ENCODE peak calls at places on chromosomes 4 and X, in six cellular contexts. One of them, this sample, is unnamed.

GRCh38 chrX:51336584-51336983 is 4.0 kb downstream of the NUDT10 start:
- DNase-seq in A549: peak; percentile 22
- DNase-seq in suprapubic skin: no peak
- DNase-seq in upper lobe of left lung: no peak
- DNase-seq in transverse colon: no peak
- DNase-seq in ovary: peak; percentile 22
- DNase-seq in this sample: peak; percentile 5

GRCh38 chrX:129646721-129647587 is 7.8 kb downstream of the APLN start:
- DNase-seq in transverse colon: no peak
- DNase-seq in suprapubic skin: no peak
- DNase-seq in ovary: no peak
- DNase-seq in upper lobe of left lung: no peak
- DNase-seq in A549: no peak
- DNase-seq in this sample: no peak

GRCh38 chr4:165131247-165131832 is 18.7 kb upstream of the TMEM192 start:
- DNase-seq in suprapubic skin: no peak
- DNase-seq in upper lobe of left lung: no peak
- DNase-seq in transverse colon: peak; percentile 67
- DNase-seq in ovary: peak; percentile 67
- DNase-seq in A549: peak; percentile 39
- DNase-seq in this sample: peak; percentile 84

GRCh38 chr4:90317785-90318184 is 190.6 kb downstream of the CCSER1 start:
- DNase-seq in suprapubic skin: no peak
- DNase-seq in upper lobe of left lung: no peak
- DNase-seq in transverse colon: no peak
- DNase-seq in ovary: no peak
- DNase-seq in A549: no peak
- DNase-seq in this sample: no peak

GRCh38 chr4:40713798-40714197 is 36.0 kb upstream of the NSUN7 start:
- DNase-seq in ovary: no peak
- DNase-seq in suprapubic skin: no peak
- DNase-seq in A549: no peak
- DNase-seq in upper lobe of left lung: no peak
- DNase-seq in transverse colon: no peak
- DNase-seq in this sample: no peak

GRCh38 chrX:149497626-149498025 is 7.5 kb downstream of the IDS start:
- DNase-seq in A549: no peak
- DNase-seq in upper lobe of left lung: no peak
- DNase-seq in ovary: no peak
- DNase-seq in transverse colon: no peak
- DNase-seq in suprapubic skin: no peak
- DNase-seq in this sample: no peak

GRCh38 chr4:164402554-164402953 is 351.4 kb upstream of the SMIM31 start:
- DNase-seq in A549: no peak
- DNase-seq in ovary: no peak
- DNase-seq in transverse colon: no peak
- DNase-seq in upper lobe of left lung: no peak
- DNase-seq in suprapubic skin: no peak
- DNase-seq in this sample: no peak

GRCh38 chr4:42646013-42646784 is 10.7 kb downstream of the ATP8A1 start:
- DNase-seq in A549: no peak
- DNase-seq in ovary: no peak
- DNase-seq in upper lobe of left lung: no peak
- DNase-seq in transverse colon: no peak
- DNase-seq in suprapubic skin: no peak
- DNase-seq in this sample: no peak

GRCh38 chr4:86670739-86671138 is 76.6 kb downstream of the PTPN13 start:
- DNase-seq in upper lobe of left lung: no peak
- DNase-seq in A549: no peak
- DNase-seq in suprapubic skin: no peak
- DNase-seq in ovary: no peak
- DNase-seq in transverse colon: no peak
- DNase-seq in this sample: no peak

GRCh38 chrX:87941841-87942240 is 424.2 kb downstream of the KLHL4 start:
- DNase-seq in ovary: no peak
- DNase-seq in suprapubic skin: no peak
- DNase-seq in transverse colon: no peak
- DNase-seq in upper lobe of left lung: no peak
- DNase-seq in A549: no peak
- DNase-seq in this sample: no peak

DNA sequence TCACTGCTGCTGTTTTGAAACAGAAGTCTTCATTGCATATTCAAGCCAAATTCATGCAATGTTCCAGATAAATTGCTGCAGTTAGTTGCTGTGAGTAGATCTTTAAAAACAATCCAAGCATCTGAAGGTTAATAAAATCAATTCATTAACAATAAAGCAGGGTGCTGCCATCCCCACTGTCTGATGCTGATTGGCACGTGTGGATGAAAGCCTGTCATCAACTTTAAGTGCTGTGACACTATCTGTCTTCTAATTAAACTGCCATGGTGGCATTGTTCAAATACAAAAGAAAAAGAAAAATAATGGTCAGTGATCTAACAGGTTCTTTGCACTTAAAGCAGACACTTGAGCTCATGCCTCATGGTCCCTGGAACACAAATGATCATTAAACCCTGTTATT is 63.0 kb upstream of the MND1 start:
- DNase-seq in upper lobe of left lung: no peak
- DNase-seq in ovary: no peak
- DNase-seq in A549: no peak
- DNase-seq in suprapubic skin: no peak
- DNase-seq in transverse colon: no peak
- DNase-seq in this sample: no peak
- TF ChIP-seq EP300 in upper lobe of left lung: no peak
- TF ChIP-seq EP300 in ovary: no peak
- TF ChIP-seq EP300 in A549: no peak
- TF ChIP-seq EP300 in suprapubic skin: no peak
- TF ChIP-seq EP300 in transverse colon: no peak
- TF ChIP-seq EP300 in this sample: no peak

GRCh38 chrX:119690921-119691716 is 1.8 kb downstream of the SEPTIN6 start:
- DNase-seq in transverse colon: peak; percentile 11
- DNase-seq in ovary: no peak
- DNase-seq in upper lobe of left lung: no peak
- DNase-seq in suprapubic skin: no peak
- DNase-seq in A549: no peak
- DNase-seq in this sample: no peak

GRCh38 chrX:119693996-119694451 is 1.1 kb upstream of the SEPTIN6 start:
- DNase-seq in suprapubic skin: no peak
- DNase-seq in upper lobe of left lung: peak; percentile 42
- DNase-seq in transverse colon: peak; percentile 11
- DNase-seq in A549: no peak
- DNase-seq in ovary: no peak
- DNase-seq in this sample: no peak

GRCh38 chrX:119692241-119693031 is 532 bp downstream of the SEPTIN6 start:
- DNase-seq in A549: peak; percentile 47
- DNase-seq in ovary: no peak
- DNase-seq in suprapubic skin: no peak
- DNase-seq in upper lobe of left lung: peak; percentile 90
- DNase-seq in transverse colon: peak; percentile 47
- DNase-seq in this sample: no peak

GRCh38 chrX:119694601-119695534 is 1.9 kb upstream of the SEPTIN6 start:
- DNase-seq in ovary: no peak
- DNase-seq in upper lobe of left lung: no peak
- DNase-seq in suprapubic skin: no peak
- DNase-seq in A549: no peak
- DNase-seq in transverse colon: no peak
- DNase-seq in this sample: no peak

GRCh38 chrX:119693032-119693995 is at the start of gene SEPTIN6:
- DNase-seq in upper lobe of left lung: peak; percentile 91
- DNase-seq in transverse colon: peak; percentile 82
- DNase-seq in ovary: peak; percentile 61
- DNase-seq in suprapubic skin: peak; percentile 81
- DNase-seq in A549: peak; percentile 49
- DNase-seq in this sample: peak; percentile 26
- TF ChIP-seq POLR2A in upper lobe of left lung: peak; percentile 74
- TF ChIP-seq POLR2A in transverse colon: peak; percentile 78
- TF ChIP-seq POLR2A in ovary: no peak
- TF ChIP-seq POLR2A in suprapubic skin: no peak
- TF ChIP-seq POLR2A in A549: peak; percentile 35
- TF ChIP-seq POLR2A in this sample: no peak

GRCh38 chrX:22040184-22040583 is 8.1 kb downstream of the PHEX start:
- DNase-seq in transverse colon: no peak
- DNase-seq in A549: no peak
- DNase-seq in suprapubic skin: no peak
- DNase-seq in upper lobe of left lung: no peak
- DNase-seq in ovary: no peak
- DNase-seq in this sample: no peak

GRCh38 chrX:22041931-22042530 is 9.9 kb downstream of the PHEX start:
- DNase-seq in ovary: no peak
- DNase-seq in upper lobe of left lung: no peak
- DNase-seq in A549: no peak
- DNase-seq in suprapubic skin: no peak
- DNase-seq in transverse colon: no peak
- DNase-seq in this sample: no peak

GRCh38 chrX:22037225-22037624 is 5.1 kb downstream of the PHEX start:
- DNase-seq in A549: no peak
- DNase-seq in suprapubic skin: no peak
- DNase-seq in upper lobe of left lung: no peak
- DNase-seq in transverse colon: no peak
- DNase-seq in ovary: no peak
- DNase-seq in this sample: no peak

GRCh38 chrX:22037911-22038537 is 5.9 kb downstream of the PHEX start:
- DNase-seq in ovary: no peak
- DNase-seq in A549: no peak
- DNase-seq in suprapubic skin: no peak
- DNase-seq in transverse colon: no peak
- DNase-seq in upper lobe of left lung: no peak
- DNase-seq in this sample: no peak

DNA sequence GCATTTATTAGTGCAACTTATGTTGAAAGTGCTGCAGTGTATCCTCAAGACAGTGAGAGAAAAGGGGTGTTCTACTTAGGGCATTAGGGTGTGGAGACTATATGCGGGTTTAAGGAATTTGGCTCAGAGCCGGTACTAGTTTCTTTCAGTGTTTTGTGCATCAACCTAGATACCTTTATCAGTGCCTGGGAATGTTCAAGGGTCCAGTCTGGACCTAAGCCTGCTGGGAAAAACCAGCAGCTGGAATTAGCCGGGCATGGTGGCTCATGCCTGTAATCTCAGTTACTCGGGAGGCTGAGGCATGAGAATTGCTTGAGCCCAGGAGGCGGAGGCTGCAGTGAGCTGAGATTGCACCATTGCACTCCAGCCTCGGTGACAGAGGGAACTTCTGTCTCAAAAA is 7.4 kb downstream of the PHEX start:
- DNase-seq in transverse colon: no peak
- DNase-seq in A549: no peak
- DNase-seq in suprapubic skin: no peak
- DNase-seq in upper lobe of left lung: no peak
- DNase-seq in ovary: no peak
- DNase-seq in this sample: no peak
- TF ChIP-seq EP300 in transverse colon: no peak
- TF ChIP-seq EP300 in A549: no peak
- TF ChIP-seq EP300 in suprapubic skin: no peak
- TF ChIP-seq EP300 in upper lobe of left lung: no peak
- TF ChIP-seq EP300 in ovary: no peak
- TF ChIP-seq EP300 in this sample: no peak

DNA sequence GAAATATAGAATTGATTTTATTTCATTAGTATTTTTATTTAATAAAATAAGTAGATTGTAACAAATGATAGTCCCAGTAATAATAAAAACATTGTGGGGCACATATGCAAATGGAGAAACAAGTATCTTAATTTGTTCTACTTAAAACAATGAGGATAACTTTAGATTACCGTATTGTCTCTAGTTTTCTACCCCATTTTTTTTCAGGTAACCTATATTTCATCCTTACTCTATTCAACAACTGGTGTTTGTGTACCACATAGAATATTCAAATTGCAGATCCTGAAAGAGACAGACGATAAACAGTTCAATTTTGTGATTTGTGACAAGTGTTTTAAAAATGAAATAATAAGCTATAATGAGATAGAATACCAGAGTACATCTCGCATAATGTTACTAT is 671.8 kb downstream of the GALNTL6 start:
- DNase-seq in suprapubic skin: no peak
- DNase-seq in ovary: no peak
- DNase-seq in A549: no peak
- DNase-seq in transverse colon: no peak
- DNase-seq in upper lobe of left lung: no peak
- DNase-seq in this sample: no peak
- TF ChIP-seq POLR2A in suprapubic skin: no peak
- TF ChIP-seq POLR2A in ovary: no peak
- TF ChIP-seq POLR2A in A549: no peak
- TF ChIP-seq POLR2A in transverse colon: no peak
- TF ChIP-seq POLR2A in upper lobe of left lung: no peak
- TF ChIP-seq POLR2A in this sample: no peak

GRCh38 chr4:102438873-102439614 is 62.1 kb upstream of the NFKB1 start:
- DNase-seq in transverse colon: no peak
- DNase-seq in A549: peak; percentile 8
- DNase-seq in ovary: peak; percentile 58
- DNase-seq in upper lobe of left lung: no peak
- DNase-seq in suprapubic skin: no peak
- DNase-seq in this sample: no peak
- TF ChIP-seq EP300 in transverse colon: no peak
- TF ChIP-seq EP300 in A549: no peak
- TF ChIP-seq EP300 in ovary: peak; percentile 74
- TF ChIP-seq EP300 in upper lobe of left lung: no peak
- TF ChIP-seq EP300 in suprapubic skin: no peak
- TF ChIP-seq EP300 in this sample: peak; percentile 85